ENCODE peak calls at places on chromosome 17, in seven cellular contexts. X, E, O, Z, J, Y and A are unnamed samples. For H3K9me2, the result is how much of the 10 kb centered on the place peaks cover.

GRCh38 chr17:2837147-2837561 is 40.9 kb downstream of the RAP1GAP2 start:
- DNase-seq in Z (no peak), X (peak), O (no peak), J (no peak), Y (peak), E (no peak), A (no peak)

GRCh38 chr17:65078441-65079160 is 22.1 kb upstream of the GNA13 start:
- DNase-seq in Y (no peak), E (peak), Z (no peak), O (peak), X (no peak), J (no peak), A (no peak)

GRCh38 chr17:3534881-3535252 is 22.7 kb downstream of the TRPV3 start:
- DNase-seq in J (no peak), O (peak), X (peak), Y (no peak), Z (peak), E (peak), A (no peak)

GRCh38 chr17:9175700-9176467 is 154.6 kb downstream of the NTN1 start:
- DNase-seq in O (no peak), E (no peak), Z (no peak), Y (no peak), X (no peak), J (no peak), A (no peak)

GRCh38 chr17:49086649-49087048 is 45.9 kb upstream of the B4GALNT2 start:
- DNase-seq in O (no peak), Y (no peak), X (no peak), J (no peak), E (no peak), Z (no peak), A (no peak)

GRCh38 chr17:59410049-59410437 is 78.6 kb downstream of the YPEL2 start:
- DNase-seq in J (no peak), O (no peak), Z (no peak), Y (no peak), X (no peak), E (no peak), A (no peak)

GRCh38 chr17:15154618-15155017 is 110.5 kb downstream of the PMP22 start:
- DNase-seq in E (peak), O (no peak), Z (no peak), X (no peak), Y (no peak), J (no peak), A (no peak)

GRCh38 chr17:6701719-6702118 is 11.4 kb downstream of the SLC13A5 start:
- DNase-seq in J (peak), X (peak), E (peak), Z (peak), Y (no peak), O (peak), A (peak)

GRCh38 chr17:81221842-81222619 is 734 bp downstream of the CEP131 start:
- DNase-seq in E (peak), O (no peak), J (no peak), Y (no peak), Z (no peak), X (no peak), A (no peak)

GRCh38 chr17:67628580-67629013 is 89.1 kb upstream of the NOL11 start:
- DNase-seq in X (peak), O (no peak), J (no peak), Z (no peak), E (peak), Y (no peak), A (no peak)

GRCh38 chr17:60164164-60164563 is 14.4 kb downstream of the CA4 start:
- DNase-seq in Z (no peak), E (no peak), O (no peak), J (no peak), Y (no peak), X (no peak), A (no peak)

GRCh38 chr17:72984925-72985322 is 107.6 kb downstream of the SLC39A11 start:
- DNase-seq in Y (no peak), Z (peak), E (no peak), O (peak), X (no peak), J (no peak), A (peak)

GRCh38 chr17:74295625-74296547 is 21.9 kb downstream of the DNAI2 start:
- DNase-seq in X (no peak), O (peak), Z (no peak), J (peak), E (peak), Y (no peak), A (no peak)

GRCh38 chr17:28507567-28508195 is 1.5 kb downstream of the FOXN1 start:
- DNase-seq in Z (no peak), O (no peak), X (peak), J (no peak), Y (no peak), E (peak), A (no peak)

GRCh38 chr17:61303334-61304096 is 96.1 kb upstream of the TBX2 start:
- DNase-seq in Y (no peak), E (peak), Z (no peak), O (no peak), J (no peak), X (no peak), A (no peak)

GRCh38 chr17:50498021-50498874 is 10.0 kb upstream of the MYCBPAP start:
- DNase-seq in E (no peak), Z (no peak), X (no peak), Y (no peak), O (peak), J (no peak), A (peak)

GRCh38 chr17:2157081-2157480 is 102.2 kb downstream of the HIC1 start:
- DNase-seq in O (no peak), E (peak), X (no peak), Y (no peak), J (no peak), Z (no peak), A (no peak)

GRCh38 chr17:9907131-9907530 is 2.1 kb upstream of the RCVRN start:
- DNase-seq in O (no peak), J (no peak), Z (no peak), X (no peak), Y (no peak), E (no peak), A (no peak)

GRCh38 chr17:19867094-19867653 is 562 bp downstream of the ULK2 start:
- DNase-seq in Y (peak), Z (peak), X (peak), J (peak), E (peak), O (peak), A (no peak)

GRCh38 chr17:59753522-59754467 is 46.3 kb downstream of the VMP1 start:
- DNase-seq in J (peak), E (peak), Z (peak), O (peak), X (peak), Y (peak), A (peak)

GRCh38 chr17:8185580-8186445 is 4.2 kb downstream of the BORCS6 start:
- DNase-seq in E (peak), X (peak), O (peak), Y (peak), J (peak), Z (no peak), A (peak)

GRCh38 chr17:30449480-30449879 is 27.7 kb upstream of the GOSR1 start:
- DNase-seq in E (peak), Y (no peak), X (no peak), Z (no peak), O (no peak), J (no peak), A (no peak)

GRCh38 chr17:49440581-49440980 is 25.9 kb upstream of the PHB1 start:
- DNase-seq in J (no peak), Y (no peak), E (no peak), O (no peak), X (no peak), Z (no peak), A (no peak)

GRCh38 chr17:40099627-40100418 is 566 bp downstream of the NR1D1 start:
- DNase-seq in Y (peak), Z (no peak), J (no peak), X (no peak), E (peak), O (no peak), A (no peak)

GRCh38 chr17:65984299-65984698 is 207.6 kb downstream of the CEP112 start:
- DNase-seq in E (peak), Y (no peak), O (no peak), J (no peak), X (no peak), Z (no peak), A (no peak)

GRCh38 chr17:3678095-3678820 is 9.6 kb downstream of the EMC6 start:
- DNase-seq in E (peak), Z (no peak), X (peak), J (no peak), O (peak), Y (peak), A (no peak)

GRCh38 chr17:1746975-1747543 is 4.4 kb downstream of the SERPINF2 start:
- DNase-seq in E (no peak), J (peak), X (peak), O (no peak), Z (no peak), Y (no peak), A (no peak)

GRCh38 chr17:71578446-71578845 is 542.4 kb upstream of the SOX9 start:
- DNase-seq in Z (no peak), X (no peak), E (no peak), Y (no peak), J (no peak), O (no peak), A (no peak)

GRCh38 chr17:10646393-10646990 is 10.6 kb downstream of the MYH3 start:
- DNase-seq in Y (peak), E (peak), X (peak), Z (peak), O (peak), J (peak), A (peak)

GRCh38 chr17:81428121-81428515 is 32.9 kb downstream of the BAHCC1 start:
- DNase-seq in O (peak), X (no peak), J (no peak), Y (no peak), E (peak), Z (no peak), A (no peak)

GRCh38 chr17:68399638-68400403 is 57.5 kb downstream of the WIPI1 start:
- DNase-seq in J (peak), Z (no peak), E (peak), O (peak), X (no peak), Y (peak), A (no peak)

GRCh38 chr17:76434870-76435269 is 18.1 kb downstream of the UBE2O start:
- DNase-seq in O (peak), Y (no peak), X (no peak), Z (no peak), J (no peak), E (no peak), A (no peak)

GRCh38 chr17:4938670-4939553 is 934 bp downstream of the SLC25A11 start:
- DNase-seq in Y (peak), X (no peak), E (no peak), J (no peak), O (no peak), Z (no peak), A (no peak)

GRCh38 chr17:67434061-67434525 is 57.0 kb downstream of the PITPNC1 start:
- DNase-seq in J (no peak), Y (no peak), Z (no peak), E (peak), X (no peak), O (no peak), A (no peak)

GRCh38 chr17:32827227-32827626 is 49.7 kb downstream of the MYO1D start:
- DNase-seq in J (no peak), Z (no peak), X (no peak), Y (no peak), O (no peak), E (peak), A (no peak)

GRCh38 chr17:45705123-45706009 is 78.8 kb upstream of the CRHR1 start:
- DNase-seq in E (peak), X (no peak), O (peak), J (peak), Z (peak), Y (no peak), A (peak)

GRCh38 chr17:75059369-75060345 is 12.6 kb downstream of the KCTD2 start:
- DNase-seq in X (peak), E (peak), O (peak), Z (no peak), Y (no peak), J (peak), A (peak)

GRCh38 chr17:17300624-17301568 is 2.3 kb upstream of the NT5M start:
- DNase-seq in X (peak), J (peak), Z (no peak), Y (peak), E (peak), O (no peak), A (peak)

GRCh38 chr17:16465861-16466338 is 26.1 kb downstream of the LRRC75A start:
- DNase-seq in Z (no peak), E (no peak), J (peak), Y (no peak), X (no peak), O (no peak), A (peak)

GRCh38 chr17:74153456-74153810 is 50.0 kb upstream of the RPL38 start:
- DNase-seq in Z (no peak), O (no peak), E (no peak), J (no peak), Y (no peak), X (no peak), A (no peak)

GRCh38 chr17:69949931-69950330 is 125.1 kb upstream of the KCNJ16 start:
- DNase-seq in J (peak), Y (no peak), X (no peak), E (no peak), O (no peak), Z (no peak), A (no peak)

GRCh38 chr17:69947027-69947759 is 127.8 kb upstream of the KCNJ16 start:
- DNase-seq in Y (no peak), Z (no peak), J (no peak), E (no peak), O (no peak), X (no peak), A (no peak)

GRCh38 chr17:69951058-69951457 is 124.0 kb upstream of the KCNJ16 start:
- DNase-seq in Y (no peak), X (no peak), Z (no peak), J (no peak), O (no peak), E (no peak), A (no peak)

GRCh38 chr17:69945698-69946185 is 129.3 kb upstream of the KCNJ16 start:
- DNase-seq in O (no peak), X (no peak), J (peak), E (peak), Y (no peak), Z (no peak), A (no peak)

DNA sequence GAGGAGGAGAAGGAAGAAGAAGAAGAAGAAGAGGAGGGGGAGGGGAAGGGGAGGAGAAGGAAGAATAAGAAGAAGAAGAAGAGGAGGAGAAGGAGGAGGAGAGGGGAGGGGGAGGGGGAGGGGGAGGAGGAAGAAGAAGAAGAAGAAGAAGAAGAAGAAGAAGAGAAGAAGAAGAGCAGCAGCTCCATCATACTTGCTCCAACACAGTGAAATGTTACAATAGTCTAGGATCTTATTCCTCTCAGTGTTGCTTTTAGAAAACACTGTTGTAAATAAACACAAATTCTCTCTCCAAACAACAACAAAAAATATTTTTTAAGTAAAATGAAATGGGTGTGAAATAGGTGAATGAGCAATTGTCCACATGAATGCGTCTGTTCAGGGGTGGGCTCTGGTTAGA is 126.6 kb upstream of the KCNJ16 start:
- DNase-seq in E (no peak), X (no peak), Z (no peak), Y (no peak), O (no peak), J (no peak), A (no peak)
- H3K9me2 ChIP-seq in E (under half), X (under half), Z (under half), Y (under half), O (under half), J (under half), A (under half)

DNA sequence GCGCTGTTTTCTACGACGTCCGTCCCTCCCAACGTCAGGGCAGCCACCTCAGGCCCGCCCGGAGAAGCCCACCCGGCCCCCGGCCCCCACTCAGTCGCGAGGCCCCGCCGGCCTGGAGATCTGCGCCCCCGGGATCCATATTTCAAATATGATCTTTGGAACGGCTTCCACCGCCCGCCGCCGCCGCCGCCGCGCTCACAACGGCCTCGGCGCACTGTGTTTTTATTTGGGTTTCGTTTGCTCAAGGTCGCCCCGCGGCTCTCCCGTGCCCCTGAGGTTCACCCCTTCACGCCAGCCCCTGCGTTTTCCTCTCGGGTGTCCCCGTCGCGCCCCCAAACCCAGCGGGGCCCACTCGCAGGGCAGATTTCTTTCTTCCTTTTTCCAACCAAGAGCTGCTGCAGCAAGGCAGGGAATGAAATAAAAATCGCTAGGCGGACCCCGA is 4.3 kb upstream of the CBX4 start:
- DNase-seq in J (peak), X (no peak), Y (no peak), E (peak), O (no peak), Z (no peak), A (no peak)
- TF ChIP-seq EZH2 in J (peak), X (peak), Y (peak), E (peak), O (no peak), Z (no peak), A (no peak)

GRCh38 chr17:55825213-55825612 is 74.4 kb downstream of the PCTP start:
- DNase-seq in O (peak), Z (no peak), E (no peak), X (peak), J (no peak), Y (peak), A (no peak)
- H2AFZ ChIP-seq in O (peak), Z (no peak), E (no peak), X (no peak), J (no peak), Y (no peak), A (no peak)

GRCh38 chr17:42016952-42017865 is at the start of gene DNAJC7:
- DNase-seq in X (peak), J (peak), Z (peak), Y (peak), O (peak), E (peak), A (peak)

GRCh38 chr17:42018988-42019387 is 902 bp upstream of the NKIRAS2 start:
- DNase-seq in X (no peak), O (no peak), E (no peak), J (no peak), Z (no peak), Y (no peak), A (no peak)

GRCh38 chr17:42016411-42016831 is 818 bp downstream of the DNAJC7 start:
- DNase-seq in E (peak), Z (no peak), O (no peak), Y (peak), X (no peak), J (peak), A (no peak)

GRCh38 chr17:42018339-42018738 is 1.1 kb upstream of the DNAJC7 start:
- DNase-seq in Z (no peak), E (no peak), Y (no peak), X (no peak), O (no peak), J (no peak), A (no peak)

DNA sequence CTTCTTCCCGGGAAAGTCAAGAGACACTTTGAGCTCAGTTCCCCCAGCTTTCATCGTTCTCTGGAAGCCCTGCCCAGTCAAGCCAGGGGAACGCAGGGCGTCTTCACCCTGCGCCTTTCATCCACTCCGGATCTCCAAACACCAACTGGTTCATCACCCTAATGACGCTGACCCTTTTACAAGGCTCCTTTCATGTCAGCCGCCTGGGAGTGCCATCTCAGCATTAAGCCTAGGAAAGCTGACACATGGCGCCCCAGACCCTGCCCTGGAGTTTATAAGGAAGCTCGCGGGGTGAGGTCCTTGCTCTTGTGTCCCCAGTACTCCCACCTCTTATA is 594 bp upstream of the DNAJC7 start:
- DNase-seq in O (no peak), X (peak), J (no peak), E (peak), Z (no peak), Y (no peak), A (no peak)
- H3K9me2 ChIP-seq in O (under half), X (under half), J (under half), E (under half), Z (under half), Y (under half), A (under half)

GRCh38 chr17:34581446-34582184 is 2.2 kb downstream of the TMEM132E start:
- DNase-seq in Z (no peak), Y (no peak), X (peak), J (peak), E (peak), O (no peak), A (no peak)
- TF ChIP-seq EZH2 in Z (no peak), Y (no peak), X (peak), J (peak), E (peak), O (peak), A (no peak)

GRCh38 chr17:79987187-79987889 is 48.3 kb downstream of the TBC1D16 start:
- DNase-seq in Y (no peak), O (peak), Z (peak), J (no peak), E (peak), X (peak), A (no peak)

GRCh38 chr17:79987890-79988162 is 47.8 kb downstream of the TBC1D16 start:
- DNase-seq in J (no peak), X (no peak), E (peak), O (no peak), Y (no peak), Z (no peak), A (no peak)

GRCh38 chr17:79989106-79989835 is 46.4 kb downstream of the TBC1D16 start:
- DNase-seq in Y (no peak), O (no peak), X (no peak), E (no peak), Z (no peak), J (no peak), A (no peak)

GRCh38 chr17:79986441-79987186 is 49.1 kb downstream of the TBC1D16 start:
- DNase-seq in O (no peak), X (no peak), Y (no peak), Z (no peak), J (no peak), E (no peak), A (no peak)

GRCh38 chr17:79988163-79988971 is 47.3 kb downstream of the TBC1D16 start:
- DNase-seq in X (no peak), O (peak), E (peak), Z (peak), Y (no peak), J (peak), A (peak)
- H2AFZ ChIP-seq in X (no peak), O (peak), E (peak), Z (no peak), Y (no peak), J (no peak), A (no peak)